ENCODE peak calls at places on chromosomes 12 and 14, in ten cellular contexts. E is heart right ventricle; I is left cardiac atrium; P is EL; S is stomach; L is activated CD8-positive, alpha-beta T cell treated with anti-CD3 and anti-CD28 coated beads for 36 hours; H is H4; M is cardiac muscle cell; Z is non-pigmented ciliary epithelial cell; K is dorsolateral prefrontal cortex. U is an unnamed sample.
A peak's percentile ranks its signal among the peaks of the same experiment; 100 is the strongest.

GRCh38 chr14:72850360-72850759 is 43.5 kb downstream of the DPF3 start:
- DNase-seq in S (no peak), K (no peak), I (no peak), H (no peak), Z (no peak), P (peak; percentile 24), M (no peak), L (no peak), E (no peak), U (no peak)

GRCh38 chr12:10033783-10034381 is 3.4 kb downstream of the CLEC9A start:
- DNase-seq in I (no peak), L (no peak), S (no peak), M (peak; percentile 7), E (no peak), Z (no peak), K (no peak), P (peak; percentile 25), H (no peak), U (no peak)

GRCh38 chr14:22190411-22191191 is 398.4 kb downstream of the DAD1 start:
- DNase-seq in M (no peak), H (peak; percentile 90), P (peak; percentile 39), E (no peak), S (no peak), Z (peak; percentile 84), I (no peak), L (no peak), K (no peak), U (no peak)

GRCh38 chr12:111417784-111418593 is 12.3 kb downstream of the SH2B3 start:
- DNase-seq in M (no peak), Z (no peak), P (no peak), I (no peak), H (no peak), L (no peak), E (no peak), K (no peak), S (no peak), U (no peak)

GRCh38 chr12:63098851-63099250 is 52.1 kb downstream of the AVPR1A start:
- DNase-seq in M (no peak), S (no peak), E (no peak), H (no peak), K (no peak), Z (no peak), P (no peak), I (no peak), L (no peak), U (no peak)

GRCh38 chr12:54249489-54249888 is 30.4 kb downstream of the CBX5 start:
- DNase-seq in P (no peak), Z (no peak), L (no peak), E (no peak), S (no peak), I (no peak), H (no peak), M (no peak), K (no peak), U (no peak)

GRCh38 chr12:68479832-68480291 is 130.8 kb upstream of the RAP1B start:
- DNase-seq in P (no peak), S (no peak), H (peak; percentile 5), Z (no peak), K (no peak), L (no peak), E (no peak), M (no peak), I (no peak), U (no peak)

GRCh38 chr12:122350444-122350843 is 72.0 kb downstream of the CLIP1 start:
- DNase-seq in M (peak; percentile 88), E (peak; percentile 64), P (no peak), L (no peak), H (no peak), K (no peak), S (no peak), Z (no peak), I (peak; percentile 76), U (peak; percentile 65)

GRCh38 chr12:21330682-21331253 is 3.9 kb downstream of the SLCO1A2 start:
- DNase-seq in P (peak; percentile 8), Z (no peak), S (no peak), E (no peak), M (no peak), I (no peak), K (no peak), L (no peak), H (no peak), U (no peak)

GRCh38 chr12:83179999-83180398 is 493.3 kb downstream of the TMTC2 start:
- DNase-seq in L (no peak), E (no peak), S (no peak), M (no peak), P (no peak), Z (no peak), K (no peak), I (no peak), H (no peak), U (no peak)